ENCODE peak calls at places on chromosomes 6 and 20, in four cellular contexts. One of them, this sample, is unnamed.

GRCh38 chr6:124190256-124190655 is 386.6 kb downstream of the NKAIN2 start:
- DNase-seq in CD4-positive, alpha-beta memory T cell: no peak
- DNase-seq in lower leg skin: no peak
- DNase-seq in EL: no peak
- DNase-seq in this sample: no peak

GRCh38 chr6:30171677-30172471 is 8.5 kb downstream of the TRIM15 start:
- DNase-seq in lower leg skin: no peak
- DNase-seq in EL: peak
- DNase-seq in CD4-positive, alpha-beta memory T cell: no peak
- DNase-seq in this sample: no peak

GRCh38 chr6:38603966-38604365 is 35.8 kb downstream of the BTBD9 start:
- DNase-seq in CD4-positive, alpha-beta memory T cell: no peak
- DNase-seq in EL: peak
- DNase-seq in lower leg skin: no peak
- DNase-seq in this sample: no peak

GRCh38 chr6:125274935-125275334 is 26.8 kb downstream of the HDDC2 start:
- DNase-seq in EL: no peak
- DNase-seq in lower leg skin: no peak
- DNase-seq in CD4-positive, alpha-beta memory T cell: no peak
- DNase-seq in this sample: no peak

GRCh38 chr6:93282521-93283031 is 136.8 kb downstream of the EPHA7 start:
- DNase-seq in CD4-positive, alpha-beta memory T cell: no peak
- DNase-seq in EL: no peak
- DNase-seq in lower leg skin: no peak
- DNase-seq in this sample: no peak

GRCh38 chr6:159125014-159125609 is 44.1 kb upstream of the FNDC1 start:
- DNase-seq in EL: no peak
- DNase-seq in CD4-positive, alpha-beta memory T cell: no peak
- DNase-seq in lower leg skin: no peak
- DNase-seq in this sample: no peak

GRCh38 chr6:89471287-89471867 is 38.4 kb downstream of the ANKRD6 start:
- DNase-seq in EL: no peak
- DNase-seq in CD4-positive, alpha-beta memory T cell: no peak
- DNase-seq in lower leg skin: no peak
- DNase-seq in this sample: no peak

GRCh38 chr6:130968486-130968885 is 94.6 kb downstream of the EPB41L2 start:
- DNase-seq in EL: peak
- DNase-seq in CD4-positive, alpha-beta memory T cell: no peak
- DNase-seq in lower leg skin: no peak
- DNase-seq in this sample: no peak

GRCh38 chr6:170480045-170480714 is 72.9 kb downstream of the PSMB1 start:
- DNase-seq in lower leg skin: no peak
- DNase-seq in CD4-positive, alpha-beta memory T cell: no peak
- DNase-seq in EL: peak
- DNase-seq in this sample: no peak

GRCh38 chr20:62066339-62066982 is 780 bp upstream of the TAF4 start:
- DNase-seq in EL: peak
- DNase-seq in CD4-positive, alpha-beta memory T cell: no peak
- DNase-seq in lower leg skin: no peak
- DNase-seq in this sample: peak

GRCh38 chr6:119942078-119942752 is 592.7 kb upstream of the MAN1A1 start:
- DNase-seq in CD4-positive, alpha-beta memory T cell: no peak
- DNase-seq in EL: no peak
- DNase-seq in lower leg skin: no peak
- DNase-seq in this sample: no peak